ENCODE peak calls at places on chromosomes 3 and 15, in eight cellular contexts. F is H1, M is AG09309, Y is fibroblast of the aortic adventitia, C is fibroblast of lung, T is K562, U is fibroblast of mammary gland, G is psoas muscle. I is an unnamed sample.

GRCh38 chr3:186882881-186883685 is 40.6 kb downstream of the ADIPOQ start:
- DNase-seq in U (peak; percentile 86), C (peak; percentile 86), M (peak; percentile 33), T (peak; percentile 60), G (no peak), Y (peak; percentile 67), F (no peak), I (peak; percentile 67)

GRCh38 chr3:172156309-172156998 is 117.1 kb downstream of the FNDC3B start:
- DNase-seq in M (no peak), G (peak; percentile 67), U (no peak), C (no peak), T (no peak), F (no peak), Y (no peak), I (no peak)

GRCh38 chr15:67174446-67174845 is 80.0 kb downstream of the AAGAB start:
- DNase-seq in C (no peak), M (no peak), Y (no peak), F (no peak), U (no peak), G (no peak), T (no peak), I (no peak)

GRCh38 chr3:170730071-170730812 is 139.8 kb downstream of the RPL22L1 start:
- DNase-seq in U (no peak), T (peak; percentile 83), M (no peak), G (no peak), Y (no peak), F (no peak), C (no peak), I (no peak)

GRCh38 chr3:8784676-8785435 is 15.4 kb upstream of the OXTR start:
- DNase-seq in F (no peak), Y (no peak), M (no peak), G (no peak), T (no peak), C (no peak), U (no peak), I (no peak)

GRCh38 chr3:100561459-100562158 is 47.8 kb upstream of the ADGRG7 start:
- DNase-seq in F (no peak), Y (peak; percentile 84), U (peak; percentile 94), G (no peak), C (peak; percentile 78), M (peak; percentile 87), T (no peak), I (no peak)

GRCh38 chr15:25790003-25790660 is 73.0 kb downstream of the ATP10A start:
- DNase-seq in Y (peak; percentile 93), F (no peak), U (peak; percentile 97), C (peak; percentile 89), T (no peak), G (no peak), M (peak; percentile 74), I (peak; percentile 72)

GRCh38 chr3:161412117-161412516 is 40.8 kb upstream of the SPTSSB start:
- DNase-seq in G (no peak), C (no peak), Y (no peak), F (no peak), M (no peak), T (no peak), U (no peak), I (no peak)

GRCh38 chr15:49046113-49046883 is at the start of gene SECISBP2L:
- DNase-seq in T (peak; percentile 93), Y (peak; percentile 93), F (peak; percentile 94), U (peak; percentile 93), M (peak; percentile 68), C (peak; percentile 95), G (peak; percentile 95), I (peak; percentile 82)

GRCh38 chr3:129112308-129113052 is 9.1 kb downstream of the RAB43 start:
- DNase-seq in G (no peak), Y (peak; percentile 80), U (no peak), T (no peak), C (no peak), F (no peak), M (no peak), I (no peak)

GRCh38 chr3:44000586-44000985 is 241.1 kb upstream of the TOPAZ1 start:
- DNase-seq in Y (peak; percentile 81), M (peak; percentile 18), G (no peak), F (no peak), T (no peak), U (peak; percentile 82), C (peak; percentile 42), I (peak; percentile 22)

GRCh38 chr3:46895204-46895660 is 17.7 kb downstream of the PTH1R start:
- DNase-seq in G (peak; percentile 85), U (peak; percentile 41), C (peak; percentile 29), T (peak; percentile 85), M (no peak), F (peak; percentile 80), Y (peak; percentile 53), I (no peak)

GRCh38 chr15:56770191-56770590 is 36.9 kb upstream of the ZNF280D start:
- DNase-seq in F (no peak), G (no peak), T (no peak), Y (no peak), C (no peak), M (no peak), U (no peak), I (no peak)

DNA sequence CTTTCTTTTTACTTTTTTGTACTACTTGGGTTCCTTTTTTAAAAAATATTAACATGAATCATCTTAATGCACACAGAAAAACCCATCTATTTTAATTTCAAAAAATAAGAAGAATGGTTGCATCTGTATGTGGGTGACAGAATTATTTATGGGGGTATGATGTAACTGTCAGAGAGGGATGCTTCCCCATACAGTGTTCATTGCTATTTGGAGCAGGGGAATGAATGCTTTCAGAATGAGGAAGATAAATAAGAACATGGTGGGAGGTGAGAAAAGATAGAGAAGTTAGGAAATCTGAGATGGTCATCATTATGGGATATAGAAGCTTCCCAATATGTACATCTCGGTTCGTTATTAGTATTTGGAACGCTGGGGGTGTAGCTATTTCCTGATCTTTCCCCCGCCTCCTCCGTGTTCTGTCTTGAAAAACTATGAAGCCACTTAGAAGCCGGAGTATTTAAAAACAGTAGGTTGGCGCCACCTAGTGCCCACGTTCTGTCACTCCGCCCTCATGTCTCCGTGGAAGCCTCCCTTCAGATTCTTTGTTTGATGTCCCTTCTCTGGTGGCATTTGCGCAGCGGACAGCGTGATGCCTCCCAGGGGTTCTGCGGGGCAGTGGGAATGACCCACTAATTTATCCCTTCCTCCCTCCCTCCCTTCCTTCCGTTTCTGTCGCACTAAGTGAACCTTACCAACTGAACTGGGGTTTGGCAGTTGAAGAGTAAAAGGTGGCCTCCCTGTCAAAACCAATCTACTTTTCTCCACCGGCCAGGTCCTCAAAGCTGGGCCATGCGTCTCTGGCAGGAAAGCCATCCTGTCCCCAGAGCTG is 184.6 kb downstream of the FEZF2 start:
- DNase-seq in T (peak; percentile 61), F (peak; percentile 82), C (peak; percentile 55), U (peak; percentile 80), G (peak; percentile 88), M (peak; percentile 37), Y (peak; percentile 85), I (peak; percentile 46)
- H3K4me3 ChIP-seq in T (no peak overlapping the region), F (no peak overlapping the region), C (peak overlapping the region; percentile 7), U (no peak overlapping the region), G (peak overlapping the region; percentile 52), M (no peak overlapping the region), Y (peak overlapping the region; percentile 9), I (no peak overlapping the region)

GRCh38 chr15:28027714-28028076 is 71.4 kb downstream of the OCA2 start:
- DNase-seq in C (no peak), U (no peak), F (peak; percentile 32), Y (no peak), G (no peak), M (no peak), T (no peak), I (no peak)

GRCh38 chr15:28037969-28038640 is 61.0 kb downstream of the OCA2 start:
- DNase-seq in G (no peak), M (no peak), T (no peak), U (no peak), F (no peak), C (no peak), Y (no peak), I (no peak)

DNA sequence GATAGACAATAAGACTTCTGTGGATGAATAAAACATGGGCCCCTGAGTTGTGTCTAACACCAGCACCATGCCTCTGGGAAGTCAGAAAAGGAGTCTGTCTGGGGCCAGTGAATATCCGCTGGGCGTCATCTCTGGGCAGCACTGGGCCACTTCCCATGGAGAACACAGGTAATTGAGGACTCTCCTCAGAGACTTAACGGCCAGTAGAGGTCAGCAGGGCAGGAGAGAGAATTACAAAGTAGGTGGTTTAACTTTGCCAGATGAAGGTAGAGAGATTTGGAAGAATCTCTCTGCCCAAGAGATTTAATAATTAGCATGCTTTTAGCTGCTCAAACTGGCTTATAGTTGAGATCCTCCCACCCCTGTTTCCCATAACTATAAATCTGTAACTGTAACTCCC is 65.7 kb downstream of the OCA2 start:
- DNase-seq in F (peak; percentile 28), Y (no peak), U (no peak), M (no peak), G (no peak), C (no peak), T (no peak), I (no peak)
- TF ChIP-seq CTCF in F (peak; percentile 14), Y (no peak), U (no peak), M (no peak), G (no peak), C (no peak), T (no peak), I (no peak)

GRCh38 chr3:48426944-48427629 is 2.8 kb downstream of the PLXNB1 start:
- DNase-seq in G (no peak), U (no peak), F (no peak), Y (no peak), M (no peak), C (no peak), T (no peak), I (no peak)

GRCh38 chr3:48425281-48425812 is 4.5 kb downstream of the PLXNB1 start:
- DNase-seq in C (peak; percentile 35), U (no peak), G (no peak), T (no peak), M (no peak), Y (no peak), F (no peak), I (no peak)

GRCh38 chr3:48428088-48428862 is 1.6 kb downstream of the PLXNB1 start:
- DNase-seq in U (no peak), F (peak; percentile 73), T (no peak), C (no peak), M (no peak), G (no peak), Y (no peak), I (no peak)

GRCh38 chr3:48427630-48427962 is 2.3 kb downstream of the PLXNB1 start:
- DNase-seq in Y (no peak), F (no peak), U (no peak), G (no peak), M (no peak), T (no peak), C (no peak), I (no peak)

DNA sequence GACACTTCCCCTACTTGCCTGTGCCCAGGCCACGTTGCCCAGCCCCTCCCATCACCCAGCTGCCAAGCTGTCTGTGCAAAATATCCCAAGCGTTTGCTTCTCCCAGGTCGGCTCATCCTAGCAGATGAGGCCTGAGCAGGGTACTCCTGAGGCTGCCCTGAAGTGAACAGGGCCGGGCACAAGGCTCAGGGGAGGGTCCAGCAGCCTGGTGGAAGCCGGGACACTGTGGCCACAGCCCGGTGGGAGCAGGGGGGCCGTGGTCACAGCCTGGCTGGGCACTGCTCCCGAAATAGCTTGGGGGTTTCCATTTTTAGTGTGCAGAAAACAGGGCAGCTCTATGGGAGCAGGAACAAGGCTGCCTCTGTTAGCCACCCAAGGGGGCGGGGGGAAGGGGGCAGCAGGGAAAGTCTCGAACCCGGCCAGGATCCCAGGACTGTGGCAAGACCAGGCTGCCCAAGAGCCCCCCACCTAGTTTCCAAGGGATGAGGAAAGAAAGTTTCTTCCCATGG is 3.4 kb downstream of the PLXNB1 start:
- DNase-seq in G (no peak), C (no peak), T (no peak), M (no peak), F (no peak), Y (no peak), U (no peak), I (no peak)
- H3K4me3 ChIP-seq in G (no peak overlapping the region), C (no peak overlapping the region), T (no peak overlapping the region), M (no peak overlapping the region), F (no peak overlapping the region), Y (no peak overlapping the region), U (no peak overlapping the region), I (no peak overlapping the region)

GRCh38 chr15:64841258-64842098 is at the start of gene PLEKHO2:
- DNase-seq in M (peak; percentile 69), T (peak; percentile 97), U (peak; percentile 91), G (peak; percentile 97), F (peak; percentile 94), C (peak; percentile 93), Y (peak; percentile 92), I (peak; percentile 77)
- TF ChIP-seq CTCF in M (no peak), T (peak; percentile 16), U (no peak), G (peak; percentile 5), F (peak; percentile 20), C (no peak), Y (no peak), I (no peak)